ENCODE peak calls at places on chromosomes 2 and 18, in five cellular contexts. One of them, this sample, is unnamed.

GRCh38 chr2:117704818-117705217 is 109.7 kb upstream of the DDX18 start:
- DNase-seq in H1: no peak
- DNase-seq in trophoblast cell: no peak
- DNase-seq in mesendoderm: no peak
- DNase-seq in IMR-90: no peak
- DNase-seq in this sample: no peak

GRCh38 chr18:58135806-58136331 is 91.8 kb downstream of the NEDD4L start:
- DNase-seq in H1: peak; percentile 70
- DNase-seq in trophoblast cell: peak; percentile 83
- DNase-seq in mesendoderm: peak; percentile 89
- DNase-seq in IMR-90: peak; percentile 74
- DNase-seq in this sample: peak; percentile 49

GRCh38 chr2:74233648-74234047 is 35.2 kb downstream of the MTHFD2 start:
- DNase-seq in H1: no peak
- DNase-seq in trophoblast cell: no peak
- DNase-seq in mesendoderm: no peak
- DNase-seq in IMR-90: no peak
- DNase-seq in this sample: no peak

GRCh38 chr18:70235478-70235877 is 30.0 kb upstream of the RTTN start:
- DNase-seq in H1: no peak
- DNase-seq in trophoblast cell: no peak
- DNase-seq in mesendoderm: no peak
- DNase-seq in IMR-90: no peak
- DNase-seq in this sample: no peak

GRCh38 chr18:79077181-79077580 is 8.0 kb downstream of the ATP9B start:
- DNase-seq in H1: no peak
- DNase-seq in trophoblast cell: no peak
- DNase-seq in mesendoderm: peak; percentile 35
- DNase-seq in IMR-90: no peak
- DNase-seq in this sample: no peak

GRCh38 chr18:22032392-22032961 is 136.9 kb upstream of the GATA6 start:
- DNase-seq in H1: no peak
- DNase-seq in trophoblast cell: peak; percentile 91
- DNase-seq in mesendoderm: peak; percentile 93
- DNase-seq in IMR-90: peak; percentile 92
- DNase-seq in this sample: peak; percentile 8

GRCh38 chr18:68942230-68942629 is 144.3 kb downstream of the CCDC102B start:
- DNase-seq in H1: no peak
- DNase-seq in trophoblast cell: no peak
- DNase-seq in mesendoderm: peak; percentile 57
- DNase-seq in IMR-90: no peak
- DNase-seq in this sample: no peak

GRCh38 chr2:9299444-9300100 is 93.0 kb downstream of the ASAP2 start:
- DNase-seq in H1: no peak
- DNase-seq in trophoblast cell: no peak
- DNase-seq in mesendoderm: peak; percentile 41
- DNase-seq in IMR-90: no peak
- DNase-seq in this sample: no peak

GRCh38 chr2:134771313-134771801 is 52.6 kb upstream of the TMEM163 start:
- DNase-seq in H1: no peak
- DNase-seq in trophoblast cell: peak; percentile 31
- DNase-seq in mesendoderm: peak; percentile 97
- DNase-seq in IMR-90: no peak
- DNase-seq in this sample: no peak

GRCh38 chr2:236055471-236055870 is 112.7 kb downstream of the GBX2 start:
- DNase-seq in H1: no peak
- DNase-seq in trophoblast cell: no peak
- DNase-seq in mesendoderm: no peak
- DNase-seq in IMR-90: no peak
- DNase-seq in this sample: no peak

GRCh38 chr18:42533010-42533409 is 578.0 kb downstream of the PIK3C3 start:
- DNase-seq in H1: no peak
- DNase-seq in trophoblast cell: no peak
- DNase-seq in mesendoderm: no peak
- DNase-seq in IMR-90: no peak
- DNase-seq in this sample: no peak

GRCh38 chr2:178125862-178126261 is 13.6 kb downstream of the RBM45 start:
- DNase-seq in H1: no peak
- DNase-seq in trophoblast cell: no peak
- DNase-seq in mesendoderm: peak; percentile 89
- DNase-seq in IMR-90: no peak
- DNase-seq in this sample: no peak

GRCh38 chr2:239157269-239157668 is 243.6 kb downstream of the HDAC4 start:
- DNase-seq in H1: no peak
- DNase-seq in trophoblast cell: peak; percentile 25
- DNase-seq in mesendoderm: no peak
- DNase-seq in IMR-90: no peak
- DNase-seq in this sample: no peak

GRCh38 chr2:221816566-221816965 is 244.5 kb upstream of the EPHA4 start:
- DNase-seq in H1: no peak
- DNase-seq in trophoblast cell: peak; percentile 80
- DNase-seq in mesendoderm: no peak
- DNase-seq in IMR-90: no peak
- DNase-seq in this sample: no peak

GRCh38 chr2:191721331-191721730 is 43.4 kb downstream of the NABP1 start:
- DNase-seq in H1: no peak
- DNase-seq in trophoblast cell: no peak
- DNase-seq in mesendoderm: peak; percentile 19
- DNase-seq in IMR-90: no peak
- DNase-seq in this sample: no peak

GRCh38 chr2:21175895-21176646 is 52.3 kb downstream of the TDRD15 start:
- DNase-seq in H1: no peak
- DNase-seq in trophoblast cell: peak; percentile 68
- DNase-seq in mesendoderm: peak; percentile 31
- DNase-seq in IMR-90: peak; percentile 18
- DNase-seq in this sample: no peak

GRCh38 chr2:225737556-225737955 is 338.0 kb downstream of the NYAP2 start:
- DNase-seq in H1: no peak
- DNase-seq in trophoblast cell: no peak
- DNase-seq in mesendoderm: no peak
- DNase-seq in IMR-90: peak; percentile 34
- DNase-seq in this sample: no peak

GRCh38 chr2:205274801-205275200 is 407.5 kb upstream of the NRP2 start:
- DNase-seq in H1: no peak
- DNase-seq in trophoblast cell: no peak
- DNase-seq in mesendoderm: no peak
- DNase-seq in IMR-90: no peak
- DNase-seq in this sample: no peak

GRCh38 chr2:38190542-38191218 is 114.7 kb upstream of the CYP1B1 start:
- DNase-seq in H1: no peak
- DNase-seq in trophoblast cell: peak; percentile 64
- DNase-seq in mesendoderm: no peak
- DNase-seq in IMR-90: peak; percentile 47
- DNase-seq in this sample: no peak

GRCh38 chr2:140542627-140543026 is 1588.2 kb downstream of the LRP1B start:
- DNase-seq in H1: no peak
- DNase-seq in trophoblast cell: no peak
- DNase-seq in mesendoderm: no peak
- DNase-seq in IMR-90: no peak
- DNase-seq in this sample: no peak

GRCh38 chr2:130391872-130392670 is 36.2 kb downstream of the PTPN18 start:
- DNase-seq in H1: no peak
- DNase-seq in trophoblast cell: no peak
- DNase-seq in mesendoderm: no peak
- DNase-seq in IMR-90: peak; percentile 45
- DNase-seq in this sample: no peak

GRCh38 chr2:1728821-1729220 is 15.5 kb downstream of the PXDN start:
- DNase-seq in H1: peak; percentile 68
- DNase-seq in trophoblast cell: peak; percentile 24
- DNase-seq in mesendoderm: peak; percentile 65
- DNase-seq in IMR-90: peak; percentile 62
- DNase-seq in this sample: no peak

GRCh38 chr2:102000813-102001766 is 9.3 kb downstream of the IL1R2 start:
- DNase-seq in H1: no peak
- DNase-seq in trophoblast cell: peak; percentile 69
- DNase-seq in mesendoderm: no peak
- DNase-seq in IMR-90: no peak
- DNase-seq in this sample: no peak

GRCh38 chr2:85662899-85663683 is 4.9 kb downstream of the SFTPB start:
- DNase-seq in H1: no peak
- DNase-seq in trophoblast cell: peak; percentile 13
- DNase-seq in mesendoderm: peak; percentile 89
- DNase-seq in IMR-90: peak; percentile 95
- DNase-seq in this sample: no peak

GRCh38 chr2:32940598-32940997 is 6.2 kb upstream of the LTBP1 start:
- DNase-seq in H1: no peak
- DNase-seq in trophoblast cell: no peak
- DNase-seq in mesendoderm: no peak
- DNase-seq in IMR-90: no peak
- DNase-seq in this sample: no peak

GRCh38 chr18:11118051-11118450 is 31.3 kb downstream of the PIEZO2 start:
- DNase-seq in H1: no peak
- DNase-seq in trophoblast cell: no peak
- DNase-seq in mesendoderm: no peak
- DNase-seq in IMR-90: no peak
- DNase-seq in this sample: no peak

GRCh38 chr2:48175254-48175653 is 269.0 kb upstream of the FBXO11 start:
- DNase-seq in H1: no peak
- DNase-seq in trophoblast cell: peak; percentile 78
- DNase-seq in mesendoderm: no peak
- DNase-seq in IMR-90: peak; percentile 70
- DNase-seq in this sample: no peak

GRCh38 chr2:100535850-100536249 is 26.9 kb upstream of the PDCL3 start:
- DNase-seq in H1: no peak
- DNase-seq in trophoblast cell: peak; percentile 41
- DNase-seq in mesendoderm: no peak
- DNase-seq in IMR-90: no peak
- DNase-seq in this sample: no peak

GRCh38 chr2:145065278-145065677 is 545.4 kb upstream of the ZEB2 start:
- DNase-seq in H1: no peak
- DNase-seq in trophoblast cell: no peak
- DNase-seq in mesendoderm: no peak
- DNase-seq in IMR-90: peak; percentile 27
- DNase-seq in this sample: no peak

DNA sequence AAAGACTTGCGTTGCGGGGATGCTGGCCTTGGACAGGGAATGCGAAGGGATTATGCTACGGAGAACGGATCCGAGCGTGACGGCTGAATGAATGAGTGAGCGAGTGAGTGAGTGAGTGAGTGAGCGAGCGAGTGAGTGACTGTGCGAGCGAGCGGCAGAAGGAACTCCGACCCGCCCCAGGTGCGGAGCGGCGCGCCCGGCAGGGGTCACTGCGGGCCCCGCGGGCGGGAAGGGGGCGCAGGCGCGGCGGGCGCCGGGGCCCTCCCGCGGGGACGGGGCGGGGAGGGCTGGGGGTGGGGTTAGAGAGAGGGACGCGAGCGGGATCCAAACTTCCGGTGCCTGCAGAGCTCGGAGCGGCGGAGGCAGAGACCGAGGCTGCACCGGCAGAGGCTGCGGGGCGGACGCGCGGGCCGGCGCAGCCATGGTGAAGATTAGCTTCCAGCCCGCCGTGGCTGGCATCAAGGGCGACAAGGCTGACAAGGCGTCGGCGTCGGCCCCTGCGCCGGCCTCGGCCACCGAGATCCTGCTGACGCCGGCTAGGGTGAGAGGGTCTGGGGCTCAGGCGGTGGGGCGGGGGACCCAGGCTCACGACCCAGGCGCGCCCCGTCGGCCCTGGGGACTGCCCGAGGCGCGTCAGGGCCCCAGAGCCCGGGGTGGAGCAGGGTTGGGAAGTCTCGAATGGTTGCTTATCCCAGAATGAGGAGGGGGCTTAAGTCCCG is at the start of gene ITM2C:
- DNase-seq in H1: peak; percentile 79
- DNase-seq in trophoblast cell: peak; percentile 86
- DNase-seq in mesendoderm: peak; percentile 89
- DNase-seq in IMR-90: peak; percentile 62
- DNase-seq in this sample: no peak
- H2BK5ac ChIP-seq in H1: peak within 1 kb of the TSS; percentile 93
- H2BK5ac ChIP-seq in trophoblast cell: peak within 1 kb of the TSS; percentile 85
- H2BK5ac ChIP-seq in mesendoderm: peak within 1 kb of the TSS; percentile 93
- H2BK5ac ChIP-seq in IMR-90: no peak within 1 kb of the TSS
- H2BK5ac ChIP-seq in this sample: peak within 1 kb of the TSS; percentile 91

GRCh38 chr2:26395394-26395793 is 6.3 kb upstream of the DRC1 start:
- DNase-seq in H1: no peak
- DNase-seq in trophoblast cell: no peak
- DNase-seq in mesendoderm: no peak
- DNase-seq in IMR-90: no peak
- DNase-seq in this sample: no peak
- H3K36me3 ChIP-seq in H1: peaks cover 9% of the 10 kb centered on the region
- H3K36me3 ChIP-seq in trophoblast cell: peaks cover 5% of the 10 kb centered on the region
- H3K36me3 ChIP-seq in mesendoderm: no peaks in the 10 kb centered on the region
- H3K36me3 ChIP-seq in IMR-90: peaks cover 5% of the 10 kb centered on the region
- H3K36me3 ChIP-seq in this sample: peaks cover 3% of the 10 kb centered on the region

GRCh38 chr18:48534364-48534763 is 4.5 kb upstream of the CTIF start:
- DNase-seq in H1: no peak
- DNase-seq in trophoblast cell: no peak
- DNase-seq in mesendoderm: peak; percentile 27
- DNase-seq in IMR-90: peak; percentile 83
- DNase-seq in this sample: no peak

GRCh38 chr18:48533340-48534093 is 5.3 kb upstream of the CTIF start:
- DNase-seq in H1: no peak
- DNase-seq in trophoblast cell: no peak
- DNase-seq in mesendoderm: peak; percentile 56
- DNase-seq in IMR-90: no peak
- DNase-seq in this sample: no peak

GRCh38 chr18:48536516-48536915 is 2.3 kb upstream of the CTIF start:
- DNase-seq in H1: no peak
- DNase-seq in trophoblast cell: no peak
- DNase-seq in mesendoderm: no peak
- DNase-seq in IMR-90: no peak
- DNase-seq in this sample: no peak

GRCh38 chr18:48538531-48539405 is at the start of gene CTIF:
- DNase-seq in H1: peak; percentile 95
- DNase-seq in trophoblast cell: peak; percentile 98
- DNase-seq in mesendoderm: peak; percentile 100
- DNase-seq in IMR-90: peak; percentile 96
- DNase-seq in this sample: peak; percentile 93

GRCh38 chr18:48535956-48536355 is 2.9 kb upstream of the CTIF start:
- DNase-seq in H1: no peak
- DNase-seq in trophoblast cell: no peak
- DNase-seq in mesendoderm: no peak
- DNase-seq in IMR-90: no peak
- DNase-seq in this sample: no peak
- H2BK5ac ChIP-seq in H1: no peak overlapping the region
- H2BK5ac ChIP-seq in trophoblast cell: no peak overlapping the region
- H2BK5ac ChIP-seq in mesendoderm: no peak overlapping the region
- H2BK5ac ChIP-seq in IMR-90: no peak overlapping the region
- H2BK5ac ChIP-seq in this sample: no peak overlapping the region

GRCh38 chr18:76897257-76897656 is 74.9 kb downstream of the ZNF236 start:
- DNase-seq in H1: no peak
- DNase-seq in trophoblast cell: no peak
- DNase-seq in mesendoderm: no peak
- DNase-seq in IMR-90: no peak
- DNase-seq in this sample: no peak
- H3K36me3 ChIP-seq in H1: peaks cover 36% of the 10 kb centered on the region
- H3K36me3 ChIP-seq in trophoblast cell: peaks cover 35% of the 10 kb centered on the region
- H3K36me3 ChIP-seq in mesendoderm: peaks cover 27% of the 10 kb centered on the region
- H3K36me3 ChIP-seq in IMR-90: peaks cover 40% of the 10 kb centered on the region
- H3K36me3 ChIP-seq in this sample: peaks cover 81% of the 10 kb centered on the region

GRCh38 chr2:153403937-153404336 is 74.6 kb downstream of the RPRM start:
- DNase-seq in H1: no peak
- DNase-seq in trophoblast cell: no peak
- DNase-seq in mesendoderm: no peak
- DNase-seq in IMR-90: no peak
- DNase-seq in this sample: no peak
- H2BK5ac ChIP-seq in H1: peak overlapping the region; percentile 83
- H2BK5ac ChIP-seq in trophoblast cell: no peak overlapping the region
- H2BK5ac ChIP-seq in mesendoderm: no peak overlapping the region
- H2BK5ac ChIP-seq in IMR-90: no peak overlapping the region
- H2BK5ac ChIP-seq in this sample: no peak overlapping the region

GRCh38 chr2:80987466-80987865 is 682.9 kb upstream of the LRRTM1 start:
- DNase-seq in H1: no peak
- DNase-seq in trophoblast cell: no peak
- DNase-seq in mesendoderm: no peak
- DNase-seq in IMR-90: no peak
- DNase-seq in this sample: no peak
- H3K36me3 ChIP-seq in H1: no peaks in the 10 kb centered on the region
- H3K36me3 ChIP-seq in trophoblast cell: no peaks in the 10 kb centered on the region
- H3K36me3 ChIP-seq in mesendoderm: no peaks in the 10 kb centered on the region
- H3K36me3 ChIP-seq in IMR-90: no peaks in the 10 kb centered on the region
- H3K36me3 ChIP-seq in this sample: no peaks in the 10 kb centered on the region